ENCODE peak calls at places on chromosomes 2 and 18, in six cellular contexts. G is HFFc6, C is omental fat pad, E is endothelial cell, Y is cardiac muscle cell, F is GM13976. O is an unnamed sample.

GRCh38 chr2:223762853-223763252 is 74.5 kb downstream of the AP1S3 start:
- DNase-seq in F (no peak), G (peak), E (no peak), C (no peak), Y (peak), O (no peak)

GRCh38 chr2:74441690-74442482 is at the start of gene RTKN:
- DNase-seq in E (peak), F (peak), C (no peak), Y (peak), G (no peak), O (peak)

GRCh38 chr18:9025104-9025838 is 77.2 kb upstream of the NDUFV2 start:
- DNase-seq in C (no peak), G (peak), F (no peak), Y (no peak), E (no peak), O (no peak)

GRCh38 chr2:28004086-28004485 is 113.6 kb downstream of the BABAM2 start:
- DNase-seq in E (no peak), Y (peak), G (peak), C (no peak), F (no peak), O (no peak)

GRCh38 chr2:178296394-178297090 is 102.2 kb downstream of the OSBPL6 start:
- DNase-seq in Y (no peak), E (no peak), F (no peak), G (no peak), C (no peak), O (no peak)

GRCh38 chr2:26480751-26481380 is 2.9 kb upstream of the OTOF start:
- DNase-seq in G (no peak), F (no peak), C (no peak), Y (no peak), E (no peak), O (no peak)

GRCh38 chr2:233414777-233415570 is 60.7 kb downstream of the DGKD start:
- DNase-seq in C (no peak), E (no peak), Y (no peak), F (no peak), G (peak), O (no peak)

GRCh38 chr18:49234984-49235383 is 225.5 kb downstream of the DYM start:
- DNase-seq in E (no peak), G (no peak), C (no peak), Y (no peak), F (no peak), O (no peak)

GRCh38 chr2:100214265-100214961 is 72.0 kb upstream of the AFF3 start:
- DNase-seq in F (no peak), C (no peak), Y (peak), E (no peak), G (no peak), O (no peak)

GRCh38 chr2:54897420-54898310 is 152.6 kb downstream of the RTN4 start:
- DNase-seq in Y (no peak), G (no peak), F (no peak), C (no peak), E (no peak), O (no peak)

GRCh38 chr18:77853859-77854258 is 604.2 kb downstream of the GALR1 start:
- DNase-seq in F (no peak), G (no peak), Y (no peak), E (no peak), C (no peak), O (no peak)

GRCh38 chr2:128369126-128369555 is 50.5 kb upstream of the HS6ST1 start:
- DNase-seq in F (no peak), C (no peak), Y (no peak), E (no peak), G (no peak), O (no peak)

GRCh38 chr18:38545071-38545470 is 979.5 kb upstream of the CELF4 start:
- DNase-seq in C (no peak), F (no peak), Y (peak), E (peak), G (no peak), O (peak)

GRCh38 chr2:37167636-37168182 is 10.9 kb upstream of the EIF2AK2 start:
- DNase-seq in F (no peak), C (no peak), E (no peak), G (no peak), Y (no peak), O (no peak)

GRCh38 chr18:3246636-3247242 is 862 bp upstream of the MYL12A start:
- DNase-seq in Y (peak), E (peak), G (no peak), C (no peak), F (no peak), O (no peak)

GRCh38 chr2:128196026-128196822 is 105.2 kb downstream of the UGGT1 start:
- DNase-seq in C (no peak), G (no peak), Y (peak), E (no peak), F (peak), O (peak)

GRCh38 chr2:232838406-232838874 is 31.6 kb upstream of the SNORC start:
- DNase-seq in Y (no peak), C (no peak), E (no peak), F (peak), G (peak), O (peak)

GRCh38 chr2:26650713-26651457 is 9.7 kb upstream of the CIB4 start:
- DNase-seq in E (no peak), G (no peak), F (no peak), C (peak), Y (peak), O (no peak)

GRCh38 chr2:120203341-120204021 is 19.7 kb downstream of the TMEM185B start:
- DNase-seq in E (no peak), F (no peak), G (no peak), C (no peak), Y (peak), O (no peak)

GRCh38 chr2:30380824-30381223 is 66.2 kb upstream of the LCLAT1 start:
- DNase-seq in C (no peak), F (no peak), Y (no peak), E (no peak), G (no peak), O (no peak)

GRCh38 chr2:51441786-51442185 is 409.9 kb upstream of the NRXN1 start:
- DNase-seq in G (no peak), F (no peak), C (no peak), Y (no peak), E (no peak), O (no peak)

GRCh38 chr2:240435457-240435954 is at the start of gene GPC1:
- DNase-seq in F (peak), G (peak), Y (peak), E (peak), C (no peak), O (peak)

GRCh38 chr2:236614566-236614965 is 44.9 kb downstream of the ACKR3 start:
- DNase-seq in F (no peak), C (no peak), Y (no peak), G (no peak), E (no peak), O (no peak)

GRCh38 chr2:205612661-205613060 is 69.6 kb upstream of the NRP2 start:
- DNase-seq in C (no peak), F (no peak), Y (peak), G (no peak), E (no peak), O (peak)

GRCh38 chr2:191041418-191042161 is 27.6 kb upstream of the STAT1 start:
- DNase-seq in F (no peak), E (no peak), C (no peak), Y (peak), G (no peak), O (no peak)

GRCh38 chr18:48926420-48926857 is 24.3 kb downstream of the SMAD7 start:
- DNase-seq in C (no peak), F (no peak), E (no peak), Y (no peak), G (no peak), O (no peak)

GRCh38 chr2:219537657-219538487 is 5.7 kb downstream of the CHPF start:
- DNase-seq in G (no peak), Y (no peak), C (no peak), E (no peak), F (no peak), O (no peak)

GRCh38 chr2:240477916-240478315 is 42.5 kb downstream of the GPC1 start:
- DNase-seq in F (no peak), E (no peak), G (no peak), C (peak), Y (no peak), O (no peak)

GRCh38 chr2:56195563-56195962 is 11.8 kb downstream of the CCDC85A start:
- DNase-seq in C (no peak), E (no peak), F (no peak), Y (no peak), G (no peak), O (no peak)

GRCh38 chr2:134362152-134362653 is 108.3 kb downstream of the MGAT5 start:
- DNase-seq in E (no peak), C (no peak), F (no peak), Y (no peak), G (no peak), O (no peak)

GRCh38 chr2:95022309-95023221 is 2.9 kb upstream of the MAL start:
- DNase-seq in G (peak), F (peak), Y (peak), C (peak), E (peak), O (peak)

GRCh38 chr18:27604583-27604982 is 419.5 kb upstream of the CHST9 start:
- DNase-seq in E (no peak), C (no peak), Y (peak), F (no peak), G (peak), O (no peak)

GRCh38 chr2:85215074-85216050 is 82.2 kb downstream of the TCF7L1 start:
- DNase-seq in F (no peak), G (peak), Y (peak), C (no peak), E (no peak), O (no peak)

GRCh38 chr2:103921161-103921560 is 932.8 kb upstream of the POU3F3 start:
- DNase-seq in E (no peak), Y (no peak), C (no peak), G (no peak), F (no peak), O (no peak)

GRCh38 chr18:47754311-47755101 is 176.0 kb downstream of the SMAD2 start:
- DNase-seq in C (no peak), E (peak), G (no peak), F (peak), Y (peak), O (peak)

GRCh38 chr2:161033059-161033660 is 127.1 kb upstream of the TANK start:
- DNase-seq in F (no peak), C (no peak), G (peak), E (peak), Y (no peak), O (no peak)

GRCh38 chr2:238338710-238339394 is 18.5 kb downstream of the TRAF3IP1 start:
- DNase-seq in G (no peak), E (no peak), C (no peak), Y (no peak), F (no peak), O (no peak)

GRCh38 chr18:26922313-26922712 is 56.8 kb upstream of the AQP4 start:
- DNase-seq in E (no peak), G (no peak), C (no peak), F (no peak), Y (no peak), O (no peak)

DNA sequence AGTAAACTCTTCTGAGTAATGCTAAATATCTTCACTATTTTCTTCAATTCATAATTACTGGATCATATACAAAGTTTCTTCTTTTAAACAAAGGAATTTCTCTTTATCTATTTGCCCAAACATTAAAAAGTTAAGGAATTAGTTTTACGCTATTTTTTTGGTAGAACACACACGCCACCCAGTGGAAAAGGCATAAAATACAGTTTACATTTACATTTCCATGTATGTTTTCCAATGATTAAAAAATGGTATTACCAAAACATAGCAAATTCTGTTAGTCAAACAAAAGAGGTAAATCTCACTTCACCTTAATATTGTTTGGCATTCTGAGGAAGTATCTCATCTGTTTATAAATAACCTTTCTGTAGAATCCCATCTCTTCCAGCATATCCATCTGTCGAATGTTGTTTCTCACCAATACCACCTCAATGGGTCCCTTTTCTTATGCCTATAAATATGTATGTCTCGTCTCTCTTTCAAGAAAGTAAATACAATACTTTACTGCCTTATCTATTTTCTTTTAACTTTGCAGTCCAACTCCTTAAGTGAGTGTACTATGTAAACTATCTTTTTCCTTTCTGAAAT is 7.2 kb downstream of the BOLL start:
- DNase-seq in Y (peak), G (peak), C (no peak), E (peak), F (no peak), O (no peak)
- TF ChIP-seq CTCF in Y (peak), G (peak), C (no peak), E (peak), F (peak), O (peak)

DNA sequence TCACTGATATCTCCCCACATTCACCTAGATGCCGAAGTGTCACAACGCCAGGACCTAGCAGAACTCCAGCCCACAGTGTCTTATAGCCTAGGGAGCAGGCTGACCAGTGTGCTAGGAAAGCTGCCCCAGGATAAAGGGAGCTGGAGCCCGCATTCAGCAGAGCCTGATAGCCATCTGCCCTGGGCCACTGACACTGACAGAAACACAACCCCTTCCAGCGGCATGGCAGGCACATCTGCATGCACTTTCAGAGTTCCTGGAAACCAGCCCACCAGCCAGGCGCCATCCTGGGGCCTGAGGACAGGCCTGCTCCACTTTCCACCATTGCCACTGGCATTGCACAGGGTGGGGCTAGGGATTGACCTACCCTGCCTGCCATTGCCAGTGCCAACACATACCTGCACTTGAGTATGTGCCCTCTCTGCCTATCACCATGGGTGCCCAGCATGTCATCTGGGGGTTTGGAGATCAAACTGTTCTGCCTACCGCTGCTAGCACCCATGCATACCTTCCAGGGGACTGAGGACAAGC is 290.1 kb upstream of the KLHL14 start:
- DNase-seq in F (no peak), G (no peak), E (no peak), Y (no peak), C (no peak), O (no peak)
- TF ChIP-seq CTCF in F (no peak), G (no peak), E (no peak), Y (no peak), C (no peak), O (no peak)

DNA sequence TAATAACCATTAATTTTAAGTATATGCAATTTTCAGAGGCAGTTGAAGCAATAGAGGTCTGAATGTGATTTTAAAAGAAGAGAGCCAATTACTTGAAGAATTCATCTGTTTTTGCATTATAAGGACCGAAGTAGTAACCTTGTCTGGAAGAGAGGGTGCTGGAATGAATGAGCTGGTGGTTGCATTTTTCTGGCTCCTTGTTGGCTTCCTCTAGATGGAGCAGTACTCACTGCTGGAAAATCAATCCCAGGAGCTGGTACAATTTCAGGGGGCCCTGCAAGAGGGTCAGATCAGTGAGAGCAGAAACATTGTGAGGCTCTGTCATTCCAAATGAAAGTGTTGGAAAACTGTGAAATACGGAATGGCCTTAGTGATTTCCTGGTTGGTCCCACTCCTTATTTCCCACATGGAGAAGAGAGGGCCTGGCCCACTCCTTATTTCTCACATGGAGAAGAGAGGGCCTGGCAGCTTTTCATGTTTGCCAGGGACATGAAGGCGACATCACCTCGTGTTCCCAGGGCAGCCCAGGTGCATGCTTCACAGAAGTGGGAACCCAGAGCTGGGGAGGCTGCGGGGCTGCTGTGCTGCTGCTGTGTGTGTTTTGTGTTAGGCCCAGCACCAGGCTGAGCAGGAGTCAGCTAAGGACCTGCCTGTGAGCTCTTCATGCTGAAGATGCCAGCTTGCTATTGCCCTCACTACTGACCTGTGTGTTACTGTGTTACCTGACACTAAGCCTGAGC is 197.4 kb downstream of the SNTG2 start:
- DNase-seq in F (no peak), C (no peak), Y (no peak), G (no peak), E (no peak), O (no peak)
- TF ChIP-seq CTCF in F (no peak), C (no peak), Y (no peak), G (no peak), E (no peak), O (no peak)

GRCh38 chr2:46042207-46042637 is 255.0 kb upstream of the EPAS1 start:
- DNase-seq in F (no peak), Y (no peak), C (no peak), E (no peak), G (no peak), O (no peak)
- TF ChIP-seq CTCF in F (no peak), Y (no peak), C (no peak), E (no peak), G (no peak), O (no peak)

GRCh38 chr2:15159751-15160177 is 401.4 kb downstream of the NBAS start:
- DNase-seq in G (peak), F (peak), E (peak), Y (peak), C (no peak), O (peak)
- TF ChIP-seq CTCF in G (peak), F (peak), E (peak), Y (peak), C (no peak), O (peak)

O was measured in GM10248.